ENCODE peak calls at places on chromosomes 2 and 18, in six cellular contexts. G, I, L, O, B and M are unnamed samples.

GRCh38 chr2:136247204-136247990 is 129.4 kb upstream of the CXCR4 start:
- DNase-seq in L (no peak), B (no peak), G (no peak), O (no peak), I (no peak), M (no peak)

GRCh38 chr2:181861379-181861778 is 30.2 kb upstream of the ITPRID2 start:
- DNase-seq in I (no peak), B (no peak), O (no peak), G (no peak), L (no peak), M (peak; percentile 59)

GRCh38 chr2:79138385-79138784 is 18.1 kb downstream of the REG1A start:
- DNase-seq in O (no peak), L (no peak), I (no peak), G (no peak), B (no peak), M (no peak)

GRCh38 chr2:22079583-22079982 is 955.8 kb downstream of the TDRD15 start:
- DNase-seq in O (no peak), G (no peak), B (no peak), I (no peak), L (no peak), M (no peak)

GRCh38 chr18:21444465-21445023 is 156.0 kb downstream of the ESCO1 start:
- DNase-seq in G (peak; percentile 64), B (no peak), O (no peak), L (no peak), I (peak; percentile 32), M (no peak)

GRCh38 chr2:85938456-85938855 is 49.7 kb upstream of the ST3GAL5 start:
- DNase-seq in B (no peak), L (no peak), G (no peak), O (no peak), I (no peak), M (no peak)

GRCh38 chr18:7221424-7222155 is 9.3 kb upstream of the LRRC30 start:
- DNase-seq in L (no peak), O (no peak), I (peak; percentile 26), G (peak; percentile 16), B (peak; percentile 4), M (no peak)

GRCh38 chr2:198874502-198874858 is 583.3 kb downstream of the SATB2 start:
- DNase-seq in G (no peak), L (no peak), I (no peak), O (no peak), B (no peak), M (no peak)

GRCh38 chr2:233479616-233480489 is 86.7 kb downstream of the USP40 start:
- DNase-seq in L (peak; percentile 62), B (no peak), I (no peak), O (no peak), G (no peak), M (no peak)

GRCh38 chr2:43340945-43341356 is 114.5 kb upstream of the ZFP36L2 start:
- DNase-seq in L (no peak), B (no peak), I (peak; percentile 10), G (no peak), O (no peak), M (no peak)

GRCh38 chr2:58634653-58635347 is 393.7 kb upstream of the FANCL start:
- DNase-seq in O (no peak), B (no peak), I (no peak), L (no peak), G (peak; percentile 47), M (no peak)

GRCh38 chr2:43348904-43349725 is 122.7 kb upstream of the ZFP36L2 start:
- DNase-seq in I (no peak), L (no peak), O (no peak), G (no peak), B (no peak), M (no peak)

DNA sequence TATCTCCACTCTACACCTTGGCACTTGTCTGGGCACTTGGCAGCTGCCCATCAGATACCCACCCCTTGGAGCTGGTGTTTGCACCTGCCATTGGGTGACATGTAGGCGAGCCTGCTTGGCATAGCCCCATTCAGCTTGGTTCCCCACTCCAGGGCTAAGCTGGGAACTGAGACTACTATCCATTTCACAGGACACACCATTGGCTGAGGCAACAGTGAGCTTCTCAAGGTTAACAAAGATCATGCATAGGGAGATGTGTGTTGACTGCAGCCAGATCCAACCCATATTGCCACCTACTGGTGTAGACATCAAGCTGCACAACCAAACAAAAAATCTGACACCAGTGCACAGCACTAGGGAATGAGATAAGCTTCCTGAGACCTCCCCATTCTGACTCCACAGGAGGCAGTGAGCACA is 1389.8 kb upstream of the TMEFF2 start:
- DNase-seq in L (peak; percentile 45), O (no peak), B (no peak), G (peak; percentile 15), I (no peak), M (no peak)
- H3K4me3 ChIP-seq in L (no peak overlapping the region), O (no peak overlapping the region), B (no peak overlapping the region), G (no peak overlapping the region), I (no peak overlapping the region), M (no peak overlapping the region)

GRCh38 chr2:98508690-98509054 is 64.0 kb downstream of the INPP4A start:
- DNase-seq in L (peak; percentile 86), B (no peak), O (peak; percentile 42), G (no peak), I (no peak), M (peak; percentile 41)
- H3K4me1 ChIP-seq in L (peaks cover 33% of the 10 kb centered on the region), B (peaks cover 20% of the 10 kb centered on the region), O (no peaks in the 10 kb centered on the region), G (no peaks in the 10 kb centered on the region), I (no peaks in the 10 kb centered on the region), M (peaks cover 37% of the 10 kb centered on the region)

GRCh38 chr18:74147779-74148542 is at the start of the genes FBXO15 and TIMM21:
- DNase-seq in G (peak; percentile 90), L (peak; percentile 98), I (peak; percentile 80), B (peak; percentile 94), O (peak; percentile 90), M (peak; percentile 96)
- TF ChIP-seq POLR2A in G (peak; percentile 80), L (peak; percentile 57), I (peak; percentile 71), B (peak; percentile 77), O (no peak), M (no peak)

DNA sequence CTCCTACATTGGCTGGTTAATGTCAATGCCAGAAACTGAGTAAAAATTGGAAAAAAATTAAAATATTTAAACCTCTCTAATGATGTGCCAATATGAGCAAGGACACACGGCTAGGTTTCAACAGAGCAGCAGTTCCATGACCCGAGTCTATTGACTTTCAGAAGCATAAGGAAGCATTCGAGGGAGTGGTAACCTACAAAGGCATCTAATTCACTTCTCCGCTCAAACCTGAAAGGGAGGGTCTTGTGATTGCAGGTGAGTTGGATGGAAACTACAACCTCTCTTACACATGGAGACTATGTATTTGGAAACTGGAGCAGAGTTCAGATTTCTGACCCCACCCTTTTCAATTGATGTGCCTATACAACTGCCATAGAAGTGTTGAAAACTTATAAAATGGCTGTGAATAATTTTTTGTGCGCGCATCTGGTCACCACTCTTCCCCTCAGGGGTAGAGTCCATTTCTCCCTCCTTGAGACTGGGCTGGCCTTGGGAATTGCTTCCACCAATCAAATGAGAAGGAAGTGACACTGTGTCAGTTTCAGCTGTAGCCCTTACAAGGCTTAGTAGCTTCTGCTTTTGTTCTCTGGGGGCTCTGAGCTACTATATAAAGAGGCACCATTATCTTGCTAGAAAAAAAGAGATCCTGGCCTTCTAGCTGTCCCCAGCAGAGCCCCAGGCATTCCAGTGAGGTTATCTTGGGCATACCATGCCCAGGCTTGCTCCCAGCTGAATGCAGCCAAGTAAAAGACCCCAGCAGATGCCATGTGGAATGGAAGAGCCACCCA is 278.0 kb downstream of the EPHA4 start:
- DNase-seq in L (no peak), G (no peak), O (no peak), I (no peak), B (no peak), M (no peak)
- H3K4me3 ChIP-seq in L (no peak overlapping the region), G (no peak overlapping the region), O (no peak overlapping the region), I (no peak overlapping the region), B (no peak overlapping the region), M (no peak overlapping the region)

DNA sequence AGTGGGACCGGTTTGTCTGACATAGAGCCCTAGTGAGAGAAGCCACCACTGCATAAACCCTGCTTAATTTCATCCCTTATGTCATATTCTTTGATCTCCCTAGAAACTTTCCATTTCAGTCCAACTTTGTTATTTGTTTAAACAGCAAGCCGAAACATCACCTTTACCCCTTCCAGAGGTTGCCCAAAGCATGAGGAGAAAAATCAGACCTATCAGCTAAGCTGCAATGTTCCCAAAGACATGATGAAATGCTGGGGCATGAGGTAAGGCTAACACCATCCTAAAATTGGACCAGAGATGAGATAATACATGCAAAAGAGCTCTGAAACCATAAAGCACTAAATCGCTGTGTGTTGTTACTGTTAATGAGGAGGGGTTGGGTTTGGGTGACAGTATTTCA is 447.9 kb upstream of the ACVR2A start:
- DNase-seq in L (no peak), G (no peak), B (no peak), O (no peak), I (no peak), M (no peak)
- H3K4me1 ChIP-seq in L (no peaks in the 10 kb centered on the region), G (no peaks in the 10 kb centered on the region), B (no peaks in the 10 kb centered on the region), O (no peaks in the 10 kb centered on the region), I (no peaks in the 10 kb centered on the region), M (no peaks in the 10 kb centered on the region)

GRCh38 chr2:217920879-217921603 is 81.8 kb downstream of the TNS1 start:
- DNase-seq in G (no peak), L (no peak), B (no peak), I (no peak), O (peak; percentile 85), M (no peak)

GRCh38 chr2:217919781-217920351 is 82.9 kb downstream of the TNS1 start:
- DNase-seq in G (no peak), L (no peak), I (no peak), B (no peak), O (peak; percentile 67), M (no peak)

GRCh38 chr2:217924346-217924901 is 78.4 kb downstream of the TNS1 start:
- DNase-seq in L (no peak), B (no peak), G (no peak), O (no peak), I (no peak), M (no peak)

GRCh38 chr2:217923007-217923686 is 79.6 kb downstream of the TNS1 start:
- DNase-seq in I (no peak), G (no peak), B (no peak), O (no peak), L (no peak), M (no peak)

GRCh38 chr2:217922101-217923006 is 80.4 kb downstream of the TNS1 start:
- DNase-seq in G (no peak), O (peak; percentile 89), B (no peak), I (no peak), L (no peak), M (no peak)
- TF ChIP-seq POLR2A in G (no peak), O (no peak), B (no peak), I (no peak), L (no peak), M (no peak)

GRCh38 chr2:47056374-47056773 is 98.7 kb downstream of the STPG4 start:
- DNase-seq in L (no peak), I (no peak), G (no peak), B (no peak), O (no peak), M (no peak)

GRCh38 chr2:47058061-47058931 is 96.8 kb downstream of the STPG4 start:
- DNase-seq in O (no peak), B (no peak), L (no peak), I (no peak), G (no peak), M (no peak)

GRCh38 chr2:47054867-47055266 is 100.2 kb downstream of the STPG4 start:
- DNase-seq in G (no peak), B (no peak), I (no peak), O (no peak), L (no peak), M (no peak)

GRCh38 chr2:47056875-47057731 is 98.0 kb downstream of the STPG4 start:
- DNase-seq in B (no peak), O (no peak), G (no peak), I (no peak), L (no peak), M (no peak)

DNA sequence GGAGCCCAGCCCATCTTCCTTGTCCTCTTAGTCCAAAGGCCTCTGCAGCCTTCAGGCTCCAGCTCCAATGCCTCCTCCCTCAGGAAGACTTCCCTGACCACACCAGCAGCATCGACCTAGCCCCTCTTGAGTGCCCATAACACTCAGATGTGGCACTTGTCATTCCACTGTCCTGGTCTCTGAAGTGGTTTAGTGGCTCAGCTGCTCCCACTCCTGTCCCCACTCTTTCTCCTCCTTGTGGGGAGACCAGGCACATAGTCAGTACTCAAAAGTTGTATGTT is 97.4 kb downstream of the STPG4 start:
- DNase-seq in L (no peak), B (no peak), G (no peak), I (no peak), O (no peak), M (no peak)
- H3K4me3 ChIP-seq in L (no peak overlapping the region), B (no peak overlapping the region), G (no peak overlapping the region), I (no peak overlapping the region), O (no peak overlapping the region), M (no peak overlapping the region)